ENCODE peak calls at places on chromosome 20, in four cellular contexts. One of them, this sample, is unnamed. For H3K4me1, the result is how much of the 10 kb centered on the place peaks cover.

GRCh38 chr20:63206878-63207277 is 9.1 kb downstream of the YTHDF1 start:
- DNase-seq in naive thymus-derived CD4-positive, alpha-beta T cell: no peak
- DNase-seq in psoas muscle: no peak
- DNase-seq in hepatocyte: no peak
- DNase-seq in this sample: no peak

GRCh38 chr20:38854654-38855066 is 49.2 kb downstream of the PPP1R16B start:
- DNase-seq in naive thymus-derived CD4-positive, alpha-beta T cell: no peak
- DNase-seq in psoas muscle: no peak
- DNase-seq in hepatocyte: no peak
- DNase-seq in this sample: no peak

GRCh38 chr20:3227936-3228749 is 10.8 kb downstream of the SLC4A11 start:
- DNase-seq in naive thymus-derived CD4-positive, alpha-beta T cell: no peak
- DNase-seq in psoas muscle: no peak
- DNase-seq in hepatocyte: no peak
- DNase-seq in this sample: no peak

GRCh38 chr20:7586481-7586880 is 353.8 kb downstream of the HAO1 start:
- DNase-seq in naive thymus-derived CD4-positive, alpha-beta T cell: no peak
- DNase-seq in psoas muscle: no peak
- DNase-seq in hepatocyte: no peak
- DNase-seq in this sample: no peak

GRCh38 chr20:822651-823325 is 10.7 kb upstream of the FAM110A start:
- DNase-seq in naive thymus-derived CD4-positive, alpha-beta T cell: no peak
- DNase-seq in psoas muscle: no peak
- DNase-seq in hepatocyte: no peak
- DNase-seq in this sample: no peak

GRCh38 chr20:51687071-51687470 is 81.1 kb downstream of the ATP9A start:
- DNase-seq in naive thymus-derived CD4-positive, alpha-beta T cell: no peak
- DNase-seq in psoas muscle: no peak
- DNase-seq in hepatocyte: no peak
- DNase-seq in this sample: no peak

GRCh38 chr20:41169791-41170351 is 32.5 kb downstream of the PLCG1 start:
- DNase-seq in naive thymus-derived CD4-positive, alpha-beta T cell: no peak
- DNase-seq in psoas muscle: peak
- DNase-seq in hepatocyte: no peak
- DNase-seq in this sample: no peak

GRCh38 chr20:57118107-57118769 is 148.2 kb downstream of the BMP7 start:
- DNase-seq in naive thymus-derived CD4-positive, alpha-beta T cell: no peak
- DNase-seq in psoas muscle: no peak
- DNase-seq in hepatocyte: no peak
- DNase-seq in this sample: no peak

GRCh38 chr20:33401922-33402369 is 627 bp upstream of the CDK5RAP1 start:
- DNase-seq in naive thymus-derived CD4-positive, alpha-beta T cell: no peak
- DNase-seq in psoas muscle: no peak
- DNase-seq in hepatocyte: no peak
- DNase-seq in this sample: no peak

GRCh38 chr20:64188682-64189529 is 24.7 kb downstream of the MYT1 start:
- DNase-seq in naive thymus-derived CD4-positive, alpha-beta T cell: no peak
- DNase-seq in psoas muscle: no peak
- DNase-seq in hepatocyte: peak
- DNase-seq in this sample: no peak

GRCh38 chr20:63068711-63069367 is 62.1 kb upstream of the BHLHE23 start:
- DNase-seq in naive thymus-derived CD4-positive, alpha-beta T cell: no peak
- DNase-seq in psoas muscle: peak
- DNase-seq in hepatocyte: no peak
- DNase-seq in this sample: no peak

GRCh38 chr20:41139227-41140093 is 2.1 kb downstream of the PLCG1 start:
- DNase-seq in naive thymus-derived CD4-positive, alpha-beta T cell: no peak
- DNase-seq in psoas muscle: no peak
- DNase-seq in hepatocyte: no peak
- DNase-seq in this sample: no peak

GRCh38 chr20:19317240-19318069 is 105.0 kb downstream of the SLC24A3 start:
- DNase-seq in naive thymus-derived CD4-positive, alpha-beta T cell: no peak
- DNase-seq in psoas muscle: no peak
- DNase-seq in hepatocyte: no peak
- DNase-seq in this sample: no peak

GRCh38 chr20:44187763-44188709 is 1.0 kb upstream of the JPH2 start:
- DNase-seq in naive thymus-derived CD4-positive, alpha-beta T cell: no peak
- DNase-seq in psoas muscle: peak
- DNase-seq in hepatocyte: no peak
- DNase-seq in this sample: no peak

GRCh38 chr20:21546355-21546754 is 32.5 kb upstream of the NKX2-2 start:
- DNase-seq in naive thymus-derived CD4-positive, alpha-beta T cell: no peak
- DNase-seq in psoas muscle: no peak
- DNase-seq in hepatocyte: no peak
- DNase-seq in this sample: no peak

GRCh38 chr20:63829943-63830820 is 882 bp downstream of the ZBTB46 start:
- DNase-seq in naive thymus-derived CD4-positive, alpha-beta T cell: no peak
- DNase-seq in psoas muscle: no peak
- DNase-seq in hepatocyte: peak
- DNase-seq in this sample: no peak

GRCh38 chr20:57089701-57090144 is 176.7 kb downstream of the BMP7 start:
- DNase-seq in naive thymus-derived CD4-positive, alpha-beta T cell: peak
- DNase-seq in psoas muscle: peak
- DNase-seq in hepatocyte: peak
- DNase-seq in this sample: peak

GRCh38 chr20:25063981-25064380 is 6.0 kb upstream of the ACSS1 start:
- DNase-seq in naive thymus-derived CD4-positive, alpha-beta T cell: no peak
- DNase-seq in psoas muscle: peak
- DNase-seq in hepatocyte: no peak
- DNase-seq in this sample: no peak

GRCh38 chr20:63238491-63239126 is 2.9 kb downstream of the BIRC7 start:
- DNase-seq in naive thymus-derived CD4-positive, alpha-beta T cell: no peak
- DNase-seq in psoas muscle: no peak
- DNase-seq in hepatocyte: no peak
- DNase-seq in this sample: no peak

GRCh38 chr20:47311967-47312681 is 44.4 kb downstream of the ZMYND8 start:
- DNase-seq in naive thymus-derived CD4-positive, alpha-beta T cell: no peak
- DNase-seq in psoas muscle: no peak
- DNase-seq in hepatocyte: no peak
- DNase-seq in this sample: no peak
- H3K27ac ChIP-seq in naive thymus-derived CD4-positive, alpha-beta T cell: no peak
- H3K27ac ChIP-seq in psoas muscle: no peak
- H3K27ac ChIP-seq in hepatocyte: peak
- H3K27ac ChIP-seq in this sample: no peak

DNA sequence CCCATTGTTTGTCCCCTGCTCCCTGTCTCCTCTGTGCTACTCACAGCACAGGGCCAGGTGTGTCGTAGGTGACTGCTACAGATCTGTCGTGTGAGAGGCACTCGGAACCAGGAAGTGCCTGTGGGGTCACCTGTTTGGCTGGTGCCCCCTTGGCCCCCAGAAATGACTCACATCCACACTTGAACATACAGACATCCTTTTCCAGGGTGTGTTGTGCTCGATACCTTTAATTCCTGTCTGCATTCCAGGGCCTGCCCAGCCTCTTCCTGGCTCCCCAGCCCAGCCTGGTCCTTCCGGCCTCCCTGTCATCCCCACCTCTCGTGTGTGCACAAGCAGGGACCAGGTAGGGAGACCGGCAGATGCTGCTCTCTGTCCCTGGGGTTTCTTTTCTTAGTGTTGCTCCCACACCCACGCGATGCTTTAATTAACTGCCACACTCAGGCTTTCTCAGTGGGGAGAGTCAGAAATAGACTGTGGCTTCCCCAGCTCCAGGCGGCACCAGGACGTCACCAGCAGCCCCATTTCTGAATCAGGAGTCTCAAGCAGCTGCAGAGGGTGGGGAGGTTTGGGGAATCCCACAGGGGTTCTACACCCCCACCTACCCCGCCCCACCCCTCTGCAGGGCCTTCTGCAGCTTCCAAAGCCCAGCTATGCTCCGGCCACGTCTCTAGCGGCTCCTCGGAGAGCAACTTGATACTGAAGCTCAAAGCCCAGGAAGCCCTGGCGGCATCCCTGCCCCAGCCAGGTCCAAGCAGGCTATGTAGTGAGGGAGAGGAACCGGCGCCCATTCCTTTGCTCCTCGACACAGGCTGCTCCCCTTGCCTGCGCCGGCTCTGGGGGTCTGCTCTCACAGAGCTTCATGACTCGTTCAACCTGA is 102.2 kb downstream of the SYCP2 start:
- DNase-seq in naive thymus-derived CD4-positive, alpha-beta T cell: no peak
- DNase-seq in psoas muscle: no peak
- DNase-seq in hepatocyte: peak
- DNase-seq in this sample: no peak
- H3K4me3 ChIP-seq in naive thymus-derived CD4-positive, alpha-beta T cell: no peak
- H3K4me3 ChIP-seq in psoas muscle: no peak
- H3K4me3 ChIP-seq in hepatocyte: no peak
- H3K4me3 ChIP-seq in this sample: no peak

DNA sequence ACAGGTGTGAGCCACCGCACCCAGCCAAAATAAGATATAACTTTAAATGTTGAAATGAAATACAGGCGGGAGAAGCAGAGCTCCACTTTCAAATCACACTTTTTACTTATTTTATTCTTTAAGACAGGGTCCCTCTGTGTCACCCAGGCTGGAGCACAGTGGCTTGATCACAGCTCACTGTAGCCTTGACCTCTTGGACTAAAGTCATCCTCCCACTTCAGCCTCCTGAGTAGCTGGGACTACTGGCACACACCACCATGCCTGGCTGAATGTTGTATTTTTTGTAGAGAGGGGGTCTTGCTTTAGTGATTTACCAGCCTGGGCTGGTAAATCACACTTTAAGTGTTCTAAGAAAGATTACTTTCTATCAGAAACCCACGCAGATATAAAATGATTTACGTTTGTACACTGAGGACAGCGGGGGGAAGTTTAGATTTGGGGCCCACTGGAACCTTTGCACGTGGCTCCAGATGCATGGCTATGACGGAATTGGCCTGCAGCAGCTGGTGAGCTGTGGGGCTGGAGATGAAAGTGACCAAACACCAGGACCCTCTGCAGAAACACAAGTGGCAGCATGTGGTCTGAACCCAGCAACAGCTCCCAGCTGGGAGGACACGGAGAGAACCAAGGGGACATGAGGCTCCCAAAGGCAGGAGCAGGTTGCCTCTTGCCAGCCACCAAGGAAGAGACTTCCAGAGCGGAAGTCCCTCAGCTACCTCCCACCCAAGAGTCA is 26.4 kb upstream of the TLDC2 start:
- DNase-seq in naive thymus-derived CD4-positive, alpha-beta T cell: no peak
- DNase-seq in psoas muscle: no peak
- DNase-seq in hepatocyte: no peak
- DNase-seq in this sample: no peak
- H3K4me1 ChIP-seq in naive thymus-derived CD4-positive, alpha-beta T cell: under half
- H3K4me1 ChIP-seq in psoas muscle: under half
- H3K4me1 ChIP-seq in hepatocyte: under half
- H3K4me1 ChIP-seq in this sample: under half

GRCh38 chr20:10706460-10706811 is 32.6 kb upstream of the JAG1 start:
- DNase-seq in naive thymus-derived CD4-positive, alpha-beta T cell: no peak
- DNase-seq in psoas muscle: no peak
- DNase-seq in hepatocyte: no peak
- DNase-seq in this sample: no peak
- H3K27ac ChIP-seq in naive thymus-derived CD4-positive, alpha-beta T cell: no peak
- H3K27ac ChIP-seq in psoas muscle: no peak
- H3K27ac ChIP-seq in hepatocyte: no peak
- H3K27ac ChIP-seq in this sample: no peak

GRCh38 chr20:47761478-47762047 is 23.7 kb downstream of the SULF2 start:
- DNase-seq in naive thymus-derived CD4-positive, alpha-beta T cell: no peak
- DNase-seq in psoas muscle: no peak
- DNase-seq in hepatocyte: no peak
- DNase-seq in this sample: no peak

GRCh38 chr20:47764154-47764734 is 21.0 kb downstream of the SULF2 start:
- DNase-seq in naive thymus-derived CD4-positive, alpha-beta T cell: no peak
- DNase-seq in psoas muscle: no peak
- DNase-seq in hepatocyte: no peak
- DNase-seq in this sample: no peak

GRCh38 chr20:47758517-47759450 is 26.5 kb downstream of the SULF2 start:
- DNase-seq in naive thymus-derived CD4-positive, alpha-beta T cell: no peak
- DNase-seq in psoas muscle: no peak
- DNase-seq in hepatocyte: no peak
- DNase-seq in this sample: peak

GRCh38 chr20:47762699-47763098 is 22.6 kb downstream of the SULF2 start:
- DNase-seq in naive thymus-derived CD4-positive, alpha-beta T cell: no peak
- DNase-seq in psoas muscle: no peak
- DNase-seq in hepatocyte: no peak
- DNase-seq in this sample: no peak

GRCh38 chr20:47760686-47761477 is 24.4 kb downstream of the SULF2 start:
- DNase-seq in naive thymus-derived CD4-positive, alpha-beta T cell: no peak
- DNase-seq in psoas muscle: no peak
- DNase-seq in hepatocyte: no peak
- DNase-seq in this sample: no peak
- H3K4me3 ChIP-seq in naive thymus-derived CD4-positive, alpha-beta T cell: no peak
- H3K4me3 ChIP-seq in psoas muscle: no peak
- H3K4me3 ChIP-seq in hepatocyte: no peak
- H3K4me3 ChIP-seq in this sample: no peak

GRCh38 chr20:59940129-59940955 is at the start of the genes FAM217B and PPP1R3D:
- DNase-seq in naive thymus-derived CD4-positive, alpha-beta T cell: peak
- DNase-seq in psoas muscle: peak
- DNase-seq in hepatocyte: peak
- DNase-seq in this sample: peak

GRCh38 chr20:59945175-59945574 is 5.0 kb downstream of the FAM217B start:
- DNase-seq in naive thymus-derived CD4-positive, alpha-beta T cell: no peak
- DNase-seq in psoas muscle: no peak
- DNase-seq in hepatocyte: no peak
- DNase-seq in this sample: no peak

GRCh38 chr20:59939879-59940128 is 301 bp downstream of the PPP1R3D start:
- DNase-seq in naive thymus-derived CD4-positive, alpha-beta T cell: no peak
- DNase-seq in psoas muscle: peak
- DNase-seq in hepatocyte: no peak
- DNase-seq in this sample: peak

GRCh38 chr20:59940956-59941294 is 736 bp downstream of the FAM217B start:
- DNase-seq in naive thymus-derived CD4-positive, alpha-beta T cell: no peak
- DNase-seq in psoas muscle: no peak
- DNase-seq in hepatocyte: no peak
- DNase-seq in this sample: no peak

GRCh38 chr20:59942245-59942644 is 2.1 kb downstream of the FAM217B start:
- DNase-seq in naive thymus-derived CD4-positive, alpha-beta T cell: no peak
- DNase-seq in psoas muscle: no peak
- DNase-seq in hepatocyte: no peak
- DNase-seq in this sample: no peak
- H3K4me1 ChIP-seq in naive thymus-derived CD4-positive, alpha-beta T cell: under half
- H3K4me1 ChIP-seq in psoas muscle: half or more
- H3K4me1 ChIP-seq in hepatocyte: under half
- H3K4me1 ChIP-seq in this sample: under half

GRCh38 chr20:4812216-4812615 is 90.5 kb downstream of the PRND start:
- DNase-seq in naive thymus-derived CD4-positive, alpha-beta T cell: no peak
- DNase-seq in psoas muscle: no peak
- DNase-seq in hepatocyte: no peak
- DNase-seq in this sample: no peak
- H3K27ac ChIP-seq in naive thymus-derived CD4-positive, alpha-beta T cell: peak
- H3K27ac ChIP-seq in psoas muscle: no peak
- H3K27ac ChIP-seq in hepatocyte: no peak
- H3K27ac ChIP-seq in this sample: no peak